ENCODE peak calls at places on chromosomes 1 and 21, in nine cellular contexts. R, F, N, E, I, A, B, D and G are unnamed samples.

GRCh38 chr1:27394282-27394658 is 1.8 kb downstream of the GPR3 start:
- DNase-seq in R (no peak), F (no peak), N (no peak), E (no peak), I (no peak), A (no peak), B (no peak), D (no peak), G (no peak)

GRCh38 chr1:5595531-5596170 is 396.6 kb downstream of the NPHP4 start:
- DNase-seq in R (no peak), F (no peak), N (no peak), E (no peak), I (no peak), A (no peak), B (no peak), D (no peak), G (no peak)

GRCh38 chr1:22753396-22754083 is 42.9 kb downstream of the EPHB2 start:
- DNase-seq in R (peak; percentile 67), F (no peak), N (no peak), E (no peak), I (peak; percentile 31), A (no peak), B (peak; percentile 91), D (no peak), G (no peak)

GRCh38 chr21:45122432-45123132 is 48.2 kb downstream of the ADARB1 start:
- DNase-seq in R (no peak), F (no peak), N (no peak), E (no peak), I (no peak), A (no peak), B (no peak), D (no peak), G (no peak)

GRCh38 chr1:16019580-16020277 is 1.9 kb upstream of the HSPB7 start:
- DNase-seq in R (no peak), F (peak; percentile 41), N (no peak), E (no peak), I (no peak), A (no peak), B (no peak), D (no peak), G (no peak)

GRCh38 chr1:2468041-2468472 is 8.0 kb upstream of the PLCH2 start:
- DNase-seq in R (peak; percentile 31), F (peak; percentile 37), N (no peak), E (no peak), I (no peak), A (no peak), B (peak; percentile 22), D (peak; percentile 34), G (no peak)

GRCh38 chr1:66539491-66539890 is 5.5 kb downstream of the SGIP1 start:
- DNase-seq in R (no peak), F (peak; percentile 50), N (no peak), E (no peak), I (no peak), A (no peak), B (no peak), D (no peak), G (no peak)

GRCh38 chr1:39422604-39423003 is 68.8 kb upstream of the BMP8A start:
- DNase-seq in R (no peak), F (peak; percentile 9), N (no peak), E (no peak), I (no peak), A (no peak), B (no peak), D (no peak), G (no peak)

GRCh38 chr1:24294228-24294672 is 24.9 kb upstream of the GRHL3 start:
- DNase-seq in R (peak; percentile 99), F (peak; percentile 97), N (no peak), E (peak; percentile 84), I (peak; percentile 97), A (no peak), B (peak; percentile 97), D (peak; percentile 64), G (no peak)

GRCh38 chr1:111101854-111102642 is 37.8 kb downstream of the DRAM2 start:
- DNase-seq in R (no peak), F (no peak), N (no peak), E (no peak), I (no peak), A (no peak), B (no peak), D (peak; percentile 70), G (no peak)

GRCh38 chr1:186183219-186183618 is 191.8 kb downstream of the TPR start:
- DNase-seq in R (peak; percentile 59), F (peak; percentile 94), N (no peak), E (peak; percentile 68), I (peak; percentile 60), A (no peak), B (peak; percentile 82), D (peak; percentile 69), G (no peak)

GRCh38 chr1:23727362-23727811 is 15.9 kb upstream of the ELOA start:
- DNase-seq in R (peak; percentile 97), F (no peak), N (peak; percentile 46), E (peak; percentile 80), I (no peak), A (no peak), B (peak; percentile 76), D (no peak), G (peak; percentile 51)

GRCh38 chr1:35173516-35174224 is 19.3 kb downstream of the SFPQ start:
- DNase-seq in R (no peak), F (peak; percentile 40), N (no peak), E (no peak), I (no peak), A (no peak), B (no peak), D (no peak), G (no peak)

GRCh38 chr21:33152228-33153130 is 77.3 kb upstream of the IFNAR2 start:
- DNase-seq in R (no peak), F (no peak), N (no peak), E (no peak), I (no peak), A (no peak), B (no peak), D (no peak), G (no peak)

GRCh38 chr1:156499703-156500577 is 635 bp downstream of the MEF2D start:
- DNase-seq in R (peak; percentile 68), F (peak; percentile 33), N (no peak), E (peak; percentile 86), I (no peak), A (peak; percentile 26), B (no peak), D (peak; percentile 14), G (no peak)

GRCh38 chr1:246160398-246160797 is 346.7 kb downstream of the SMYD3 start:
- DNase-seq in R (no peak), F (no peak), N (no peak), E (no peak), I (no peak), A (no peak), B (no peak), D (no peak), G (no peak)

GRCh38 chr1:231629132-231629531 is 2.5 kb downstream of the DISC1 start:
- DNase-seq in R (no peak), F (peak; percentile 37), N (no peak), E (peak; percentile 75), I (no peak), A (no peak), B (peak; percentile 52), D (no peak), G (no peak)